ENCODE peak calls at places on chromosomes 16 and 17, in nine cellular contexts. R is amniotic stem cell; G is ovary; J is foreskin melanocyte; B is esophagus squamous epithelium; L is neural crest cell; S is hepatic stellate cell; U is RWPE1; T is stimulated activated naive CD8-positive, alpha-beta T cell treated with anti-CD3 and anti-CD28 coated beads, Interleukin-15, amount 100 ng/mL, for 72 hours. W is an unnamed sample.

GRCh38 chr17:77887464-77888241 is 70.8 kb upstream of the TNRC6C start:
- DNase-seq in J (peak), U (peak), R (no peak), S (peak), B (no peak), T (peak), L (no peak), G (peak), W (no peak)

GRCh38 chr17:34318474-34318873 is 761 bp upstream of the CCL8 start:
- DNase-seq in T (no peak), R (no peak), G (no peak), U (no peak), L (no peak), J (no peak), S (no peak), B (no peak), W (no peak)

GRCh38 chr17:66633322-66633965 is 201.5 kb upstream of the CACNG5 start:
- DNase-seq in L (no peak), J (no peak), B (no peak), S (no peak), T (peak), G (no peak), U (no peak), R (no peak), W (peak)

GRCh38 chr17:42153919-42154491 is 784 bp downstream of the RAB5C start:
- DNase-seq in T (no peak), U (no peak), R (no peak), B (no peak), G (no peak), J (peak), L (no peak), S (no peak), W (no peak)

GRCh38 chr17:45247429-45248131 is 14.3 kb downstream of the SPATA32 start:
- DNase-seq in R (peak), T (peak), U (peak), B (peak), S (peak), L (peak), G (peak), J (peak), W (no peak)

GRCh38 chr16:56615353-56615752 is 7.0 kb downstream of the MT2A start:
- DNase-seq in S (no peak), B (no peak), L (no peak), J (no peak), R (no peak), T (no peak), U (no peak), G (no peak), W (no peak)

GRCh38 chr17:4535667-4536258 is 19.4 kb downstream of the MYBBP1A start:
- DNase-seq in B (no peak), U (no peak), T (no peak), S (no peak), L (no peak), G (no peak), J (no peak), R (no peak), W (no peak)

GRCh38 chr16:24858219-24859041 is 12.7 kb downstream of the SLC5A11 start:
- DNase-seq in T (peak), L (peak), U (peak), J (no peak), R (no peak), S (peak), G (peak), B (no peak), W (peak)